ENCODE peak calls at places on chromosome 15, in eight cellular contexts. F is tibial nerve; Z is upper lobe of right lung; Y is fibroblast of lung; B is body of pancreas; C is astrocyte; G is right cardiac atrium; Q is CD8-positive, alpha-beta memory T cell. I is an unnamed sample. For H3K27me3, the result is how much of the 10 kb centered on the place peaks cover.

GRCh38 chr15:43932907-43933306 is 106.1 kb downstream of the WDR76 start:
- DNase-seq in Q (no peak), B (no peak), C (no peak), F (no peak), G (peak), Y (no peak), Z (no peak), I (no peak)

GRCh38 chr15:76151599-76151974 is 91.8 kb downstream of the TMEM266 start:
- DNase-seq in G (no peak), Y (no peak), B (no peak), Q (no peak), C (no peak), F (no peak), Z (no peak), I (no peak)

GRCh38 chr15:33533197-33533596 is 222.4 kb downstream of the RYR3 start:
- DNase-seq in B (no peak), C (no peak), Q (no peak), Z (no peak), G (no peak), Y (no peak), F (no peak), I (no peak)

GRCh38 chr15:95596487-95596886 is 734.0 kb upstream of the NR2F2 start:
- DNase-seq in G (peak), C (no peak), Z (no peak), Y (no peak), F (no peak), Q (no peak), B (no peak), I (no peak)

GRCh38 chr15:32671339-32672325 is 30.1 kb downstream of the SCG5 start:
- DNase-seq in Q (no peak), Y (no peak), C (peak), B (no peak), Z (no peak), G (no peak), F (no peak), I (no peak)

GRCh38 chr15:35000511-35000910 is 12.4 kb upstream of the ZNF770 start:
- DNase-seq in Z (no peak), C (peak), B (peak), Y (peak), G (no peak), F (no peak), Q (no peak), I (no peak)

GRCh38 chr15:56040081-56041035 is 46.9 kb upstream of the NEDD4 start:
- DNase-seq in C (peak), F (peak), Q (no peak), Z (peak), B (peak), G (peak), Y (peak), I (peak)

GRCh38 chr15:63110428-63111026 is 11.1 kb upstream of the LACTB start:
- DNase-seq in B (no peak), F (no peak), Y (no peak), Q (no peak), Z (no peak), G (no peak), C (no peak), I (no peak)

GRCh38 chr15:64351265-64351664 is 4.7 kb downstream of the CSNK1G1 start:
- DNase-seq in C (peak), F (no peak), G (no peak), B (no peak), Z (no peak), Q (no peak), Y (peak), I (no peak)

GRCh38 chr15:25536801-25537310 is 98.0 kb upstream of the UBE3A start:
- DNase-seq in Q (no peak), F (no peak), Y (no peak), B (no peak), Z (no peak), G (no peak), C (no peak), I (no peak)

GRCh38 chr15:68352401-68353062 is 75.0 kb downstream of the FEM1B start:
- DNase-seq in C (peak), B (no peak), F (peak), Y (peak), G (no peak), Z (no peak), Q (no peak), I (no peak)

DNA sequence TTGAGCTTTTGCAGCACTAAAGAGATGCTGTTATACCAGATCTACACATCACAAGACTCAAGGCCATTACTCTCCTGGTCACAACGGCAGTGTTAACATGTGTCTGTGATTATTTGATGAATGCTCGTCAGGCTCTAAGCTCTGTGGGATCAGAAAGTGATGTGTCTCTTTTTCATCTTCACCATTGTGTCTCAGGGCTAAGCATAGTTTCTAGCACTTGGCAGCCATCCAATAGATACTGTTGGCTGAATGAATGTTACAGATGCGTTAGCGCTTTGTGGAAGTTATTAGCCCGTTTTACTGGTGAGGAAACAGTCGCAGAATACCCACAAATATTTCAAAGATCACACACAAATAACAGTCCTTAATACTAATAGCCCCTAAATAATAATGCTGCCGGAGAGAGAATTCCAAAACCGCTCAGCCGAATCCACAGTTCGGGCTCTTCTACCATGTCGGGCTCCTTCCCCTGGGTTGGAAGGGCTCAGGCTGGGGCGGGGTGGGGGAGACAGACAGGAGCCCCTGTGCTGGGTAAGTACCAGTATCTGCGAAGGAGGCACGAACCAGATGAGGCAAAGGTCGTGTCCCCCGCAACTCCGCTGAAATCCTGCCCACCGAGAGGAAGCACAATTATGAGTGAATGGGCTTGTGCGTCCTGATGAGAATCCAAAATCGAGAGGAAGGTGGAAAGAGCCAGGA is 1.1 kb upstream of the FAM81A start:
- DNase-seq in C (no peak), F (no peak), G (peak), Z (no peak), Y (no peak), B (no peak), Q (no peak), I (no peak)
- H3K27me3 ChIP-seq in C (under half), F (under half), G (under half), Z (under half), Y (under half), B (under half), Q (under half), I (under half)

GRCh38 chr15:101433396-101433795 is 56.1 kb downstream of the PCSK6 start:
- DNase-seq in F (no peak), G (no peak), Q (no peak), C (no peak), Y (no peak), Z (no peak), B (no peak), I (no peak)
- H3K27me3 ChIP-seq in F (under half), G (under half), Q (under half), C (under half), Y (under half), Z (under half), B (under half), I (under half)

GRCh38 chr15:93180656-93181055 is 91.6 kb upstream of the RGMA start:
- DNase-seq in B (no peak), Y (no peak), Q (no peak), F (no peak), Z (no peak), C (no peak), G (no peak), I (no peak)
- H3K27me3 ChIP-seq in B (under half), Y (under half), Q (under half), F (under half), Z (under half), C (under half), G (under half), I (under half)

GRCh38 chr15:59485036-59485435 is 47.0 kb downstream of the FAM81A start:
- DNase-seq in C (no peak), Y (no peak), Q (no peak), F (no peak), Z (no peak), B (no peak), G (no peak), I (no peak)

DNA sequence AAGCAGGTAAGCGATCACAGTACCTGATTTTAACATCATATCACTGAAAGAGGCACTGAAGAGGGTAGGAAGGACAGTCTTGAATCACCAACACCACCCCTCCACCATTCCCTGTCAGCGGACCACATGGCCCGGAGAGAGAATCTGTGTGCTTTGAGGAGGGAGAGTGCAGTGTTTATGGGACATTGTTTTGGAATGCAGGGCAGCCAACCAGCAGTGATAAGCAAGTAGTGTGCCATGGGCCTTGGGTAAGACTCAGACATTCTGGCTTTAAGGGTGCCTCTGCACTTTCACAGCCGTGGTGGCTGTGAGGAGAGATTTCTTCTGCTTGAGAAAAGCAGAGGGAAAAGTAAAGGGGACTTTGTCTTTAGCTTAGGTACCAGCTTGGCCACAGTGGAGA is 46.4 kb downstream of the FAM81A start:
- DNase-seq in B (no peak), G (no peak), F (no peak), C (no peak), Q (no peak), Y (no peak), Z (no peak), I (no peak)
- H3K27me3 ChIP-seq in B (under half), G (under half), F (under half), C (under half), Q (under half), Y (under half), Z (under half), I (under half)

DNA sequence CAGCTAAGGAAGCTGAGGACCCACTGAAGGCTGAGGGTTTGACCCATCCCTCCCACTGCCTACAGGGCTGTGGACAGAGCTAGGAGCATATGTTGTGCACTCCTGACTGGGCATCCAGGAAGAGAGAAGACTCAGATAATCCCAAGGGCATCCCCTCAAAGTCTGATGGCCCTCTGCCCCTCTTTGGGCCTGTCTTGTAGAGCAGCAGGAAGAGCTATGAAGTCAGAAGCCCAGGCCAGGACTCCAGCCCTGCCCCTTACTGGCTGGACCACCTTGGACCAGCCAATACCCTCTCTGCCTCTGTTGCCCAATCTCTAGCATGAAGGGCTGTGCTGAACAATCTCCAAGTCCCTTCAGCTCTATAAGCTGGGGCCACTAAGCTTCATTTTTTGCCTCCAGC is 210.8 kb downstream of the RPLP1 start:
- DNase-seq in Z (no peak), G (no peak), B (no peak), C (no peak), Y (no peak), F (no peak), Q (no peak), I (no peak)
- H3K27me3 ChIP-seq in Z (under half), G (under half), B (under half), C (under half), Y (under half), F (under half), Q (under half), I (under half)

DNA sequence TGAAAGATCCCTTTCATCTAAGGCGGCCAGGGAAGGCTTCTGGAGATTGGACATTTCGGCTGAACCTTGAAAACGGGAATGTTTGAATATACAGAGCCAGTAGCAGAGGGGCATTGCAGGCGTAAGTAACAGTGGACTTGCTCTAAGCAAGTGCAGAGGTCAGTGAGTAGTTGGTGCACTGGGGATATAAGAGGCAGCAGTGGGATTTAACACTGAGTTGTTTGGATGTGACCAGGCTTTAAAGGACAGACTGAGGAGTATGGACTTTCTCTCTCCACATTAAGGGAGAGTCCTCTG is 1.3 kb downstream of the ARNT2 start:
- DNase-seq in F (no peak), B (no peak), Z (no peak), C (no peak), Q (no peak), G (no peak), Y (no peak), I (no peak)
- H3K27me3 ChIP-seq in F (under half), B (under half), Z (under half), C (under half), Q (under half), G (under half), Y (under half), I (under half)

DNA sequence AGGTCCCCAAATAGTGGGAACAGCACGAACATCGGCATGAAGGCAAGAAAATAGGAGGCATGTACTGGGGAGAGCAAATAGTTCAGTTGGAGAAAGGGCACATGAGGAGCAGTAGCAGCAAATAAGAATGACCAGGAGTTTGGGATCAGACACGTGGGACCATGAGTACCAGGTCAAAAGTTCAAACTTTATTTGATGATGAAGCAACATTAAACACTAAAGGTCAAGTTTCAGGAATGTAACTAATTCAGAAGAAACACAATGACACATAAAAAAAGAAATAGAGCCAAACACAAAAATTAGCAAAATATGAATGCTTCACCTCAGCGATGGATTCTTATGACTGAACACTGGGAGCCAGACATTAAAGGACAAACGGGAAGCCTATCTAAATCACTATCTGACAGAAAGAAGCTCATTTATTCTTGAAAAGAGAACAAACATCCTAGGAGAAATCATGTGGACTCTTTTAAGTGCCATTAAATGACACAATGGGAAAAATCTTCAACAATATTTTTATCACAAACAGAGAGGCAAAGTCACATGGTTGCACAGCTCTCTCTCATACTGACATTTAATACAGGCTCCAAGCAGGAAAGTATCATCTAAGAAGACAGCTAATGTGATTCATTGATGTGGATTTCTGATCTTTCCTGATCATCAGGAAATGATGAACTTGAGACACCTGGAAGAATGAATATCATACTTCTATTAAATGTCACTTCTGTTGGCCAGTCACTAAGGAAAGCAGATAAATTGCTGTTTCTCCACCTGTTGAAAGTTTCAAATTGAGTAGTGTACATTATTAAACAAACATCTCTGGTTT is 216.9 kb upstream of the THBS1 start:
- DNase-seq in Q (no peak), Y (peak), F (no peak), C (peak), G (no peak), B (no peak), Z (no peak), I (no peak)
- H3K27me3 ChIP-seq in Q (under half), Y (under half), F (under half), C (under half), G (under half), B (under half), Z (under half), I (under half)

DNA sequence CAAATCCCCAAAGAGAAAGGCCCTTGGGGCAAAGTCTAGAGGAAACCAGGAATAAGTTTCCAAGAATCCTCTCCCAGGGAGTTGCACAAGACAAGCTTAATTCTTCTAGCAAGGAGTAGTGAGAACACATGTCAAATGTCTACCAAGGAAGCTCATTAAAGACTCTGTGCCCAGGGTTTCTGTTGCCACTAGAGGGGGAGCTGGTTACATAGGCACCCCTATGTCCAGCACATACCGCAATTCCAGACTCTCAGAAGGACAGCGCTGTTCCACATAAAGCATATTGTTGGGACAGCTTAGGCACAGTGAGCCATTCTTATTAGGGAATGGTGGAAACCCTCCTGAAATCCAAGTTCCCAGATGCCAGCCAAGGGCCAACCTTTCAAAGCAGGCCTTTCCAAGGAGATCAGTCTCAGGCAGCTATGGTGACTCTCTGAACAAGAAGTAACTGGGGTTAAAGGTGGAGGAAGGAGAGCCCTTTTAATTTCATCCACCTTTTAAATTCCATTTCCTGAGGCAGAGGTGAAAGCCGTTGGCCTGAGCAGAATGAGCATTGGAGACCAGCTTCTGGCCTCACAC is 194.1 kb downstream of the UACA start:
- DNase-seq in G (no peak), Q (no peak), F (no peak), B (peak), Z (no peak), C (peak), Y (peak), I (peak)
- H3K27me3 ChIP-seq in G (under half), Q (under half), F (under half), B (under half), Z (under half), C (under half), Y (under half), I (under half)

DNA sequence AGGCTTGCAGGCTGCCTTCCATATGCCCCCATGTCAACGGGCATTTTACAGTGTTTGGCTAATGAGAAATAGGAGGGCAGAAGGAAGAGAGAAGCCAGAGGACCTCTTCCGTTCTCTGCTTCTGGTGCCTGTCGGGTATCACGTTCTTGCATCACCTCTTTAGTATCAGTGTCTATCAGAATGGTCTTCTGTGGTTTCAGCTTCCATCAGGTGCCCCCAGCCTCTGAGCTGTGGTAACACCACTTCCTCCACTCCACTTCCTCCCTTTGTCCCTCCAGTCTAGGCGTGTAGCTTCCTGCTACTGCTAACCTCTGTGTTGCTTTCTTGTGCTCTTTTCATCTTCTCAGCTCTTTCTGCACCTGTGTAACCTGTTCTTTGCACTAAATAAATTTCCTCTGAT is 27.6 kb upstream of the FOXB1 start:
- DNase-seq in Z (no peak), F (no peak), B (no peak), C (no peak), G (no peak), Q (peak), Y (no peak), I (no peak)
- H3K27me3 ChIP-seq in Z (under half), F (under half), B (under half), C (under half), G (under half), Q (under half), Y (under half), I (under half)

GRCh38 chr15:98420837-98421236 is 227.5 kb upstream of the IGF1R start:
- DNase-seq in B (no peak), F (no peak), Q (no peak), G (no peak), Z (no peak), C (no peak), Y (no peak), I (no peak)

GRCh38 chr15:98419173-98419814 is 229.0 kb upstream of the IGF1R start:
- DNase-seq in B (no peak), Y (no peak), Q (no peak), G (no peak), F (no peak), C (no peak), Z (no peak), I (no peak)

GRCh38 chr15:98425173-98425572 is 223.2 kb upstream of the IGF1R start:
- DNase-seq in F (no peak), B (no peak), Q (no peak), G (no peak), Y (no peak), Z (no peak), C (no peak), I (no peak)

GRCh38 chr15:98422086-98422478 is 226.3 kb upstream of the IGF1R start:
- DNase-seq in B (no peak), Z (no peak), G (no peak), Q (no peak), F (no peak), Y (no peak), C (no peak), I (no peak)

DNA sequence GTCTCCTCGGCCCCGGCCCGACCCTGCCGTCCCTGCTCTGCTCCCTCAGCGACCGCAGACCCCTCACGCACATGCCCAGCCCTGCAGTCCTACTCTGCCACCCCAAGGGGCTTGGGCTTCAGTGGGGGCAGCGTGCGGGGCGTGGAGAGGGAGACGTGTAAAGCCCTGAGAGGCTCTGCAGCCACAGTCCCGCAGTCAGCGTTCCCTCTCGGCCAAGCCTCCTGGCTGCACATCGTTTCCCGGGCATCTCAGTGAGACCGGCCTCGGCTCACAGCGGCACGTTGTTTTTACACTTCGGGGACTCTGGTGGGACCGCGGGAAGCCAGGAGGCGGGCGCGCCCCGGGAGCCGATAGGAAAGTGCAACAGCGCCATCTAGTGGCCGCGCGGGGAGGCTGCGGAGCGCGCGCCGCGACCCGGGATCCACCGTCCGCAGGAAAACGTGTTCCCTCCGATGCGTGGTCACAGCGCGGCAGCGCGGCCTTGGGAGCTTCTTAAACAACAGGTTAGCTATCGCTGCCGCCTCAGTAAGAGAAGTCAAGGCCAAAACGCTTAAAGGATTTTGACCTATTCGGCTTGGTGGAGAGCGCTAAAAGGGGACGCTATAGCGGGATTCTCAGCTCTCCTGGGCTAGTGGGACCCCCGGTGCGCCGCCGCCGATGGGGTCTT is 226.8 kb upstream of the IGF1R start:
- DNase-seq in B (peak), C (no peak), F (peak), Q (peak), Z (peak), Y (peak), G (peak), I (peak)
- H3K27me3 ChIP-seq in B (under half), C (under half), F (under half), Q (under half), Z (under half), Y (under half), G (under half), I (under half)